ENCODE peak calls at places on chromosomes 16 and 17, in six cellular contexts. One of them, this sample, is unnamed.

GRCh38 chr16:79294568-79294967 is 306.0 kb downstream of the MAF start:
- DNase-seq in HCT116: no peak
- DNase-seq in H1: no peak
- DNase-seq in HepG2: peak
- DNase-seq in GM12878: no peak
- DNase-seq in endothelial cell of umbilical vein: no peak
- DNase-seq in this sample: no peak

GRCh38 chr17:73901661-73902415 is 257.6 kb upstream of the SDK2 start:
- DNase-seq in endothelial cell of umbilical vein: no peak
- DNase-seq in HCT116: no peak
- DNase-seq in H1: peak
- DNase-seq in GM12878: no peak
- DNase-seq in HepG2: no peak
- DNase-seq in this sample: no peak

GRCh38 chr16:17131351-17131750 is 339.4 kb downstream of the XYLT1 start:
- DNase-seq in endothelial cell of umbilical vein: no peak
- DNase-seq in GM12878: no peak
- DNase-seq in H1: no peak
- DNase-seq in HCT116: no peak
- DNase-seq in HepG2: no peak
- DNase-seq in this sample: no peak

GRCh38 chr16:67881557-67882220 is 3.0 kb upstream of the NRN1L start:
- DNase-seq in endothelial cell of umbilical vein: no peak
- DNase-seq in H1: no peak
- DNase-seq in HCT116: no peak
- DNase-seq in GM12878: no peak
- DNase-seq in HepG2: no peak
- DNase-seq in this sample: no peak

GRCh38 chr17:31605761-31606160 is 214.3 kb downstream of the RAB11FIP4 start:
- DNase-seq in GM12878: no peak
- DNase-seq in HepG2: no peak
- DNase-seq in endothelial cell of umbilical vein: no peak
- DNase-seq in HCT116: no peak
- DNase-seq in H1: no peak
- DNase-seq in this sample: no peak

GRCh38 chr17:30344283-30345088 is 10.6 kb upstream of the TMIGD1 start:
- DNase-seq in endothelial cell of umbilical vein: peak
- DNase-seq in HCT116: no peak
- DNase-seq in HepG2: peak
- DNase-seq in GM12878: no peak
- DNase-seq in H1: no peak
- DNase-seq in this sample: no peak

GRCh38 chr17:70886648-70887047 is 717.3 kb downstream of the KCNJ2 start:
- DNase-seq in GM12878: no peak
- DNase-seq in HepG2: no peak
- DNase-seq in HCT116: no peak
- DNase-seq in H1: no peak
- DNase-seq in endothelial cell of umbilical vein: no peak
- DNase-seq in this sample: no peak

GRCh38 chr16:21940570-21940969 is 12.6 kb upstream of the UQCRC2 start:
- DNase-seq in H1: no peak
- DNase-seq in endothelial cell of umbilical vein: no peak
- DNase-seq in GM12878: no peak
- DNase-seq in HepG2: no peak
- DNase-seq in HCT116: no peak
- DNase-seq in this sample: no peak

GRCh38 chr17:78258323-78259229 is 27.1 kb downstream of the TMEM235 start:
- DNase-seq in HCT116: no peak
- DNase-seq in GM12878: no peak
- DNase-seq in HepG2: peak
- DNase-seq in H1: no peak
- DNase-seq in endothelial cell of umbilical vein: peak
- DNase-seq in this sample: no peak

GRCh38 chr17:74192950-74193781 is 10.3 kb upstream of the RPL38 start:
- DNase-seq in endothelial cell of umbilical vein: no peak
- DNase-seq in HCT116: no peak
- DNase-seq in GM12878: no peak
- DNase-seq in H1: no peak
- DNase-seq in HepG2: peak
- DNase-seq in this sample: no peak

GRCh38 chr16:56257260-56257659 is 66.0 kb downstream of the GNAO1 start:
- DNase-seq in endothelial cell of umbilical vein: no peak
- DNase-seq in GM12878: no peak
- DNase-seq in H1: no peak
- DNase-seq in HepG2: no peak
- DNase-seq in HCT116: no peak
- DNase-seq in this sample: no peak
- H3K9ac ChIP-seq in endothelial cell of umbilical vein: no peak
- H3K9ac ChIP-seq in GM12878: no peak
- H3K9ac ChIP-seq in H1: no peak
- H3K9ac ChIP-seq in HepG2: no peak
- H3K9ac ChIP-seq in HCT116: no peak
- H3K9ac ChIP-seq in this sample: no peak

DNA sequence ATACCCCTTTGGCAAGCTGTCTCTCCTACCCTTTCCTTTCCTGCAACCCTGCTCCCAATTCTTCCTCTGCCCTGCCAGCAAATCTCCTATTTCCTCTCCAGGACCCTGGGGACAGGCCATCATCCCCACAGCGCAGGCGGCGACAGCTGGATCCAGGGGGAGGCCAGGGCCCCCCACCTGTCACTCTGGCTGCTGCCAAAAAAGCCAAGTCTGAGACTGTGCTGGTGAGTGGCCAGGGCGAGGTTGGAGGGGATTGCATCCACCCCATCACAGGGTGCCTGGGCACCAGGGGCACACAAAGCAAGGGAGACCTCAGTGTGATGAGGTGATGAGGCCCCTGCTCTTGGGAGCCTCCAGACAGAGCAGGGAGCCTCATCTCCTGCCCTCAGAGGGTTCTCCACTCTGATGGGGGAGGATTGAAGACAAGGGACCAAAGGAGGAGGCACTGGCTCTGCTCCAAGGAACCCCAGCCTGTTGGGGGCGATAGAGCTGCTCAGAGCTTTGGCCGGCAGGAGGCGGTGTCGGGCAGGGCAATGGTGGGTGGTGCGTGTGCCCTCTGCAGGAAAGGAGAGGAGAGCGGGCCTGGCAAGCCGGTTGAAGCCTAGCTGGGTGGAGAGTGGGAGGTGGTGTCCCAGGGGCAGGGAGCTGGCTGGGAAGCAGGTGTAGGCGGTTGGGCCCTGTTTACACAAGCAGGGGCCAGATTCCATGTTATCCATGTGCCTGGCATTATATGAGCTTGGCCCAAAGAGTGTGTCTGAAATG is 15.6 kb upstream of the PDK2 start:
- DNase-seq in HepG2: peak
- DNase-seq in H1: peak
- DNase-seq in HCT116: peak
- DNase-seq in GM12878: no peak
- DNase-seq in endothelial cell of umbilical vein: peak
- DNase-seq in this sample: no peak
- TF ChIP-seq POLR2AphosphoS5 in HepG2: no peak
- TF ChIP-seq POLR2AphosphoS5 in H1: peak
- TF ChIP-seq POLR2AphosphoS5 in HCT116: peak
- TF ChIP-seq POLR2AphosphoS5 in GM12878: no peak
- TF ChIP-seq POLR2AphosphoS5 in endothelial cell of umbilical vein: no peak
- TF ChIP-seq POLR2AphosphoS5 in this sample: no peak

GRCh38 chr16:86171329-86171728 is 272.4 kb downstream of the IRF8 start:
- DNase-seq in HCT116: no peak
- DNase-seq in H1: no peak
- DNase-seq in GM12878: no peak
- DNase-seq in HepG2: no peak
- DNase-seq in endothelial cell of umbilical vein: no peak
- DNase-seq in this sample: no peak

GRCh38 chr16:86181526-86181925 is 282.6 kb downstream of the IRF8 start:
- DNase-seq in HepG2: no peak
- DNase-seq in HCT116: no peak
- DNase-seq in GM12878: no peak
- DNase-seq in H1: no peak
- DNase-seq in endothelial cell of umbilical vein: no peak
- DNase-seq in this sample: no peak

GRCh38 chr16:86180244-86180643 is 281.3 kb downstream of the IRF8 start:
- DNase-seq in GM12878: no peak
- DNase-seq in HepG2: no peak
- DNase-seq in HCT116: no peak
- DNase-seq in endothelial cell of umbilical vein: no peak
- DNase-seq in H1: no peak
- DNase-seq in this sample: no peak

GRCh38 chr16:86180780-86181179 is 281.8 kb downstream of the IRF8 start:
- DNase-seq in HepG2: no peak
- DNase-seq in endothelial cell of umbilical vein: no peak
- DNase-seq in HCT116: no peak
- DNase-seq in H1: no peak
- DNase-seq in GM12878: no peak
- DNase-seq in this sample: no peak

DNA sequence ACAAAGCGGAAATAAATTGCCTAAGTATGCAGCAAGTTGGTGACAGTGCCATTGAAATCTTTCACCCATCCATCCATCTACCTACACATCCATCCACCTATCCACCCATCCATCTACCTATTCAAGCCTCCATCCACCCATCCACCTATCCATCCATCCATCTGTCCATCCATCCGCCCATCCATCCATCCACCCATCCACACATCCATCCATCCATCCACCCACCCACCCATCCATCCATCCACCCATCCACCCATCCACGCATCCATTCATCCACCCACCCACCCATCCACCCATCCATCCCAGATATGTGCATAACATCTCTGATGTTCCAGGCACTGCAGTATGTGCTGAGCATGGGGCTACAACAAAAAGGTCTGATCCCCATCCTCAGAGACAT is 277.5 kb downstream of the IRF8 start:
- DNase-seq in HCT116: no peak
- DNase-seq in HepG2: no peak
- DNase-seq in H1: no peak
- DNase-seq in endothelial cell of umbilical vein: no peak
- DNase-seq in GM12878: no peak
- DNase-seq in this sample: no peak
- H3K4me3 ChIP-seq in HCT116: no peak
- H3K4me3 ChIP-seq in HepG2: no peak
- H3K4me3 ChIP-seq in H1: no peak
- H3K4me3 ChIP-seq in endothelial cell of umbilical vein: no peak
- H3K4me3 ChIP-seq in GM12878: no peak
- H3K4me3 ChIP-seq in this sample: no peak

DNA sequence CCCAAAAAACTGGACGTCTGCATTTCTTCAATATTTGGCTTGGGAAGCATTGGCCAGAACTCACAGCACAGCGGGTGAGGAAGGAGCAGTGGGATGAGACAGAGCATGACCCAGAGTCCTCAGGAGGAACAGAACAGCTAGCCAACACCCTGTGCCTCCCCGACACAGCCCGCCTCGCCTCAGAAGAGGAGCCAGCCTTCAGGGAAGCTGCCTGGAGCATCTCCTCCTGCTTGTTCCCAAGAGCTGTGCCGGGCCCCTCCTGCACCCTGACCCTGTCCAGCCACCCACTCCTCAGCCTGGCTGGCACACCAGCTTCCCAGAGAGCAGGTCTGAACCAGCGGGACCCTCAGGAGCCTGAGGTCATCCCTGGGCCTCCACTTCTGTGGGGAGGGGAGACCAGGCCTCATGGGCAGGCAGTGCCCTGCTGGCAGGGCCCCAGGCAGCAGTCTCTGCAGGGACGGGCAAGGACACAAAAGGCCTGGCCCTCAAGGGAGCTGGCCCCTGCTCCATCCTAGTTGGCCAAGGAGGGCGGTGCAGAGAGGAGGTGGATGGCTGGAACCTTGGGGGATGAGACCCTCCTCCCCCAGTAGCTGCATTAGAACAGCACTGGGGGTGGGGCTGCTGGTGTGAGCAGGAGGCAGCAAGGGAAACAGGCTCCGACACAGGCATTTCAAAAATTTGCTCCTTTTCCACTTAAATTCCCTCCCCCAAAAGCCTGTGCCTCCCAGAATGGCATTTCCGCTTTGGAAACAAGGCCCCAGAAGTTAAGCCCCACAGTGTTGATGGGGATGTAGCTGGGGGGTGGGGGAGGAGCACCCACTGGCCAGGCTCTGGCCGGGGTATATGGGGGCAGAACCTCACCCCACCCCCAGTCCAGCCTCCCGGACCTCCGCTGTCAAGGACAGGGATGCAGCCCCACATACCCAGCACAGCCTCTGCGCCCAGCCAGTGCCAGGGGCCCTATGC is 1.8 kb upstream of the BCAR1 start:
- DNase-seq in H1: peak
- DNase-seq in HepG2: no peak
- DNase-seq in GM12878: no peak
- DNase-seq in HCT116: no peak
- DNase-seq in endothelial cell of umbilical vein: peak
- DNase-seq in this sample: no peak
- H3K9ac ChIP-seq in H1: peak
- H3K9ac ChIP-seq in HepG2: peak
- H3K9ac ChIP-seq in GM12878: no peak
- H3K9ac ChIP-seq in HCT116: no peak
- H3K9ac ChIP-seq in endothelial cell of umbilical vein: peak
- H3K9ac ChIP-seq in this sample: no peak

GRCh38 chr17:28751600-28752366 is 8.0 kb downstream of the TRAF4 start:
- DNase-seq in GM12878: no peak
- DNase-seq in HCT116: no peak
- DNase-seq in HepG2: no peak
- DNase-seq in endothelial cell of umbilical vein: no peak
- DNase-seq in H1: no peak
- DNase-seq in this sample: no peak
- TF ChIP-seq POLR2AphosphoS5 in GM12878: peak
- TF ChIP-seq POLR2AphosphoS5 in HCT116: peak
- TF ChIP-seq POLR2AphosphoS5 in HepG2: peak
- TF ChIP-seq POLR2AphosphoS5 in endothelial cell of umbilical vein: no peak
- TF ChIP-seq POLR2AphosphoS5 in H1: peak
- TF ChIP-seq POLR2AphosphoS5 in this sample: no peak

This sample was measured in SK-N-MC.